ENCODE peak calls at places on chromosomes 2 and 18, in nine cellular contexts. One of them, this sample, is unnamed.

GRCh38 chr2:31137211-31138036 is 816 bp downstream of the GALNT14 start:
- DNase-seq in GM04504: no peak
- DNase-seq in neural crest cell: no peak
- DNase-seq in HEK293T: no peak
- DNase-seq in left ventricle myocardium superior: peak
- DNase-seq in CD8-positive, alpha-beta T cell: no peak
- DNase-seq in stimulated activated CD4-positive, alpha-beta T cell treated with anti-CD3 and anti-CD28 coated beads, Interleukin-2, amount 100 ng/mL, for 48 hours: no peak
- DNase-seq in heart right ventricle: no peak
- DNase-seq in NCI-H1092: no peak
- DNase-seq in this sample: no peak

GRCh38 chr2:33518929-33519328 is 42.5 kb downstream of the RASGRP3 start:
- DNase-seq in heart right ventricle: no peak
- DNase-seq in NCI-H1092: no peak
- DNase-seq in HEK293T: no peak
- DNase-seq in neural crest cell: no peak
- DNase-seq in CD8-positive, alpha-beta T cell: no peak
- DNase-seq in left ventricle myocardium superior: no peak
- DNase-seq in stimulated activated CD4-positive, alpha-beta T cell treated with anti-CD3 and anti-CD28 coated beads, Interleukin-2, amount 100 ng/mL, for 48 hours: no peak
- DNase-seq in GM04504: no peak
- DNase-seq in this sample: no peak

GRCh38 chr18:24176727-24177416 is 38.0 kb downstream of the CABYR start:
- DNase-seq in heart right ventricle: peak
- DNase-seq in stimulated activated CD4-positive, alpha-beta T cell treated with anti-CD3 and anti-CD28 coated beads, Interleukin-2, amount 100 ng/mL, for 48 hours: peak
- DNase-seq in CD8-positive, alpha-beta T cell: peak
- DNase-seq in HEK293T: peak
- DNase-seq in neural crest cell: peak
- DNase-seq in GM04504: peak
- DNase-seq in NCI-H1092: peak
- DNase-seq in left ventricle myocardium superior: peak
- DNase-seq in this sample: peak

GRCh38 chr2:222709191-222709891 is 37.9 kb downstream of the MOGAT1 start:
- DNase-seq in HEK293T: peak
- DNase-seq in heart right ventricle: peak
- DNase-seq in GM04504: peak
- DNase-seq in CD8-positive, alpha-beta T cell: no peak
- DNase-seq in left ventricle myocardium superior: peak
- DNase-seq in NCI-H1092: no peak
- DNase-seq in stimulated activated CD4-positive, alpha-beta T cell treated with anti-CD3 and anti-CD28 coated beads, Interleukin-2, amount 100 ng/mL, for 48 hours: no peak
- DNase-seq in neural crest cell: peak
- DNase-seq in this sample: peak

GRCh38 chr18:65936678-65937077 is 185.9 kb downstream of the CDH7 start:
- DNase-seq in CD8-positive, alpha-beta T cell: no peak
- DNase-seq in neural crest cell: no peak
- DNase-seq in HEK293T: no peak
- DNase-seq in NCI-H1092: no peak
- DNase-seq in GM04504: no peak
- DNase-seq in heart right ventricle: no peak
- DNase-seq in left ventricle myocardium superior: no peak
- DNase-seq in stimulated activated CD4-positive, alpha-beta T cell treated with anti-CD3 and anti-CD28 coated beads, Interleukin-2, amount 100 ng/mL, for 48 hours: no peak
- DNase-seq in this sample: no peak

GRCh38 chr2:68978098-68978497 is 3.7 kb downstream of the GKN1 start:
- DNase-seq in neural crest cell: no peak
- DNase-seq in GM04504: no peak
- DNase-seq in HEK293T: no peak
- DNase-seq in left ventricle myocardium superior: no peak
- DNase-seq in stimulated activated CD4-positive, alpha-beta T cell treated with anti-CD3 and anti-CD28 coated beads, Interleukin-2, amount 100 ng/mL, for 48 hours: no peak
- DNase-seq in CD8-positive, alpha-beta T cell: no peak
- DNase-seq in heart right ventricle: no peak
- DNase-seq in NCI-H1092: no peak
- DNase-seq in this sample: no peak

GRCh38 chr2:15640291-15640711 is 48.6 kb downstream of the DDX1 start:
- DNase-seq in HEK293T: no peak
- DNase-seq in NCI-H1092: no peak
- DNase-seq in GM04504: peak
- DNase-seq in CD8-positive, alpha-beta T cell: no peak
- DNase-seq in left ventricle myocardium superior: no peak
- DNase-seq in neural crest cell: no peak
- DNase-seq in heart right ventricle: no peak
- DNase-seq in stimulated activated CD4-positive, alpha-beta T cell treated with anti-CD3 and anti-CD28 coated beads, Interleukin-2, amount 100 ng/mL, for 48 hours: no peak
- DNase-seq in this sample: no peak

GRCh38 chr2:3784731-3785130 is 81.4 kb downstream of the DCDC2C start:
- DNase-seq in left ventricle myocardium superior: no peak
- DNase-seq in CD8-positive, alpha-beta T cell: no peak
- DNase-seq in stimulated activated CD4-positive, alpha-beta T cell treated with anti-CD3 and anti-CD28 coated beads, Interleukin-2, amount 100 ng/mL, for 48 hours: no peak
- DNase-seq in HEK293T: no peak
- DNase-seq in NCI-H1092: no peak
- DNase-seq in GM04504: no peak
- DNase-seq in heart right ventricle: no peak
- DNase-seq in neural crest cell: no peak
- DNase-seq in this sample: no peak

GRCh38 chr2:23449831-23450331 is 64.9 kb downstream of the KLHL29 start:
- DNase-seq in HEK293T: no peak
- DNase-seq in left ventricle myocardium superior: no peak
- DNase-seq in CD8-positive, alpha-beta T cell: no peak
- DNase-seq in neural crest cell: no peak
- DNase-seq in heart right ventricle: no peak
- DNase-seq in GM04504: no peak
- DNase-seq in stimulated activated CD4-positive, alpha-beta T cell treated with anti-CD3 and anti-CD28 coated beads, Interleukin-2, amount 100 ng/mL, for 48 hours: no peak
- DNase-seq in NCI-H1092: no peak
- DNase-seq in this sample: no peak

GRCh38 chr2:216497808-216498366 is 757 bp upstream of the RPL37A start:
- DNase-seq in GM04504: no peak
- DNase-seq in heart right ventricle: no peak
- DNase-seq in NCI-H1092: no peak
- DNase-seq in stimulated activated CD4-positive, alpha-beta T cell treated with anti-CD3 and anti-CD28 coated beads, Interleukin-2, amount 100 ng/mL, for 48 hours: no peak
- DNase-seq in CD8-positive, alpha-beta T cell: no peak
- DNase-seq in left ventricle myocardium superior: no peak
- DNase-seq in neural crest cell: no peak
- DNase-seq in HEK293T: no peak
- DNase-seq in this sample: no peak

GRCh38 chr18:10336749-10337148 is 117.7 kb upstream of the APCDD1 start:
- DNase-seq in GM04504: no peak
- DNase-seq in heart right ventricle: no peak
- DNase-seq in neural crest cell: no peak
- DNase-seq in left ventricle myocardium superior: no peak
- DNase-seq in NCI-H1092: no peak
- DNase-seq in stimulated activated CD4-positive, alpha-beta T cell treated with anti-CD3 and anti-CD28 coated beads, Interleukin-2, amount 100 ng/mL, for 48 hours: no peak
- DNase-seq in HEK293T: no peak
- DNase-seq in CD8-positive, alpha-beta T cell: no peak
- DNase-seq in this sample: no peak

This sample was measured in left ventricle myocardium inferior.